ENCODE peak calls at places on chromosome 4, in ten cellular contexts. I is stomach, J is GM12892, W is upper lobe of left lung, T is prostate gland, Y is sigmoid colon, U is HCT116, M is suprapubic skin, F is K562, H is breast epithelium. C is an unnamed sample.
A peak's percentile ranks its signal among the peaks of the same experiment; 100 is the strongest.

GRCh38 chr4:29966386-29966785 is 753.8 kb upstream of the PCDH7 start:
- DNase-seq in I (no peak), J (no peak), W (no peak), T (no peak), Y (no peak), U (no peak), M (no peak), F (no peak), H (no peak), C (no peak)

GRCh38 chr4:145299380-145300076 is 119.1 kb upstream of the OTUD4 start:
- DNase-seq in I (no peak), J (no peak), W (no peak), T (no peak), Y (no peak), U (peak; percentile 56), M (no peak), F (peak; percentile 11), H (no peak), C (no peak)

GRCh38 chr4:109238746-109239145 is 63.7 kb downstream of the COL25A1 start:
- DNase-seq in I (no peak), J (no peak), W (no peak), T (no peak), Y (no peak), U (no peak), M (no peak), F (no peak), H (no peak), C (no peak)

GRCh38 chr4:68498413-68499007 is 51.2 kb downstream of the TMPRSS11E start:
- DNase-seq in I (peak; percentile 70), J (no peak), W (no peak), T (peak; percentile 44), Y (no peak), U (peak; percentile 53), M (no peak), F (peak; percentile 73), H (peak; percentile 36), C (peak; percentile 5)

GRCh38 chr4:150119492-150119891 is 41.2 kb downstream of the DCLK2 start:
- DNase-seq in I (no peak), J (no peak), W (no peak), T (no peak), Y (no peak), U (no peak), M (no peak), F (no peak), H (no peak), C (no peak)

GRCh38 chr4:146981651-146982050 is 36.0 kb upstream of the TTC29 start:
- DNase-seq in I (no peak), J (no peak), W (no peak), T (no peak), Y (no peak), U (no peak), M (no peak), F (no peak), H (no peak), C (no peak)

GRCh38 chr4:79439489-79439888 is 31.5 kb upstream of the GK2 start:
- DNase-seq in I (no peak), J (no peak), W (no peak), T (no peak), Y (no peak), U (no peak), M (no peak), F (no peak), H (no peak), C (no peak)

GRCh38 chr4:39698424-39699009 is 581 bp downstream of the UBE2K start:
- DNase-seq in I (peak; percentile 32), J (no peak), W (no peak), T (peak; percentile 46), Y (peak; percentile 72), U (no peak), M (no peak), F (peak; percentile 69), H (peak; percentile 29), C (no peak)

GRCh38 chr4:94414907-94415306 is 36.8 kb upstream of the PDLIM5 start:
- DNase-seq in I (no peak), J (no peak), W (no peak), T (no peak), Y (no peak), U (no peak), M (no peak), F (no peak), H (no peak), C (no peak)

GRCh38 chr4:81085291-81085690 is 54.8 kb downstream of the BMP3 start:
- DNase-seq in I (no peak), J (no peak), W (no peak), T (no peak), Y (no peak), U (no peak), M (no peak), F (no peak), H (no peak), C (no peak)

GRCh38 chr4:88283661-88284377 is 542 bp downstream of the PPM1K start:
- DNase-seq in I (peak; percentile 56), J (peak; percentile 31), W (peak; percentile 93), T (peak; percentile 53), Y (peak; percentile 82), U (peak; percentile 12), M (peak; percentile 85), F (peak; percentile 69), H (peak; percentile 52), C (peak; percentile 35)
- TF ChIP-seq POLR2A in I (no peak), J (no peak), W (no peak), T (peak; percentile 35), Y (no peak), U (no peak), M (no peak), F (no peak), H (no peak), C (no peak)

DNA sequence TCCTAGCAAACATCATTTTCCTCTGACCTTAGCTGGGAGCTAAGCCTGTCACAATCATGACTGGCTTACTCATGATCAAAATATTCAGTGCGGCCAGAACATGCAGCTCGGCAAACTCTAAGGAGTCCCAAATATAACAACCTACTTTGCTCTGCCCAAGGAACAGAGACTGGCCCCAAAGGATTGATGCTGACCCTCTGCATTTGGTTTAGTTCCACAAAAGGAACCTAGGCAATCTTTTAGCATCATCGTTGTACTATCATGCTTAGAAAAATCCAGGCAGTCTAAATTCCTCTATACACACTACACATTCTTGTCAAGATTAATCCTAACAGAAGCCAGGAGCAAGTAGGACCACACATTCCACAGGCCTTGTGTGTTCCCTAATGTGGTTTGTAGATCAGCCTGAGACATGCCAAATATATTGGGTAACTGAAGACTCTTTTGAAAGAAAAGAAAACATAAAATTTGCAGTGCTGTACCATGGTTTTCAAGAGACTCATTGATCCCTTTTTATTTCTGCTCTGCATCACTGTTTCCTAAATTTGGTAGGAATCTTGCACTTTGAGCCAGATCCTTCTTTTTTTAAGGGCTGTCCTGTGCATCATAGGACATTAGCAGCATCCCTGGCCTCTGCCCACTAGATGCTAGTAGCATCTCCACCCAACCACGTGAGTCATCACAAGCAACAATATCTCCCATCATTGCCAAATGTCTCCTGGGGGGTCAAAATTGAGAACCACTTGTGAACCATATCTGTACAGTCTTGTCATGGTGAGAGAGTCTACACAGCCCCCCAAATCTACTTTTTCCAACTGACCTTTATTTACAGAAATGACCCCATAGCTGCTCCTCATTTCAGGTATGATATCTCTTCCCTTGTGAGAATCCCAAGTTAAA is 17.6 kb upstream of the CC2D2A start:
- DNase-seq in I (no peak), J (no peak), W (no peak), T (no peak), Y (peak; percentile 66), U (no peak), M (peak; percentile 73), F (no peak), H (no peak), C (no peak)
- TF ChIP-seq POLR2AphosphoS5 in I (peak; percentile 8), J (no peak), W (no peak), T (no peak), Y (peak; percentile 11), U (no peak), M (peak; percentile 36), F (no peak), H (no peak), C (no peak)

DNA sequence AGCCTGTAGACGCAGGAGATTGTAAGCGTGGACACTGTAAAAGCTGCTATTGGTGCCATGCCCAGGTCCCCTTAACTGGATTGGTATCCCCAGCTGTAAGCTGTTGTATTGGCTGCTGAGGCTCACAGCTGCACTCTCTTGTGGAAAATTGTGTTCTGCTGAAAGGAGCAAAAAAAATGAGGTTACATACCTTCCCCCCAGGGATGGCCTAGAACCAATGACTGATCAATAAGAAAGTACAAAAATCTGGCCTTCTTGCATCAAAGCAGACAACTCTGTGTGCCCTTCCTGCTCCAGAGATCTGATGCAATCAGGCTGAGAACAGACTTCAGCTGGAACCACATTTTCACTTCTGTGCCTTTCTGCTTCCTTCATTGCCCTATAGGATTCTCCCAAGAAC is 60.1 kb downstream of the SHROOM3 start:
- DNase-seq in I (no peak), J (no peak), W (no peak), T (no peak), Y (no peak), U (no peak), M (no peak), F (no peak), H (no peak), C (no peak)
- TF ChIP-seq POLR2A in I (no peak), J (no peak), W (no peak), T (no peak), Y (no peak), U (no peak), M (no peak), F (no peak), H (no peak), C (no peak)

GRCh38 chr4:128858875-128859696 is 49.6 kb downstream of the JADE1 start:
- DNase-seq in I (no peak), J (no peak), W (no peak), T (no peak), Y (no peak), U (no peak), M (no peak), F (no peak), H (no peak), C (no peak)

GRCh38 chr4:128856246-128856645 is 46.7 kb downstream of the JADE1 start:
- DNase-seq in I (no peak), J (no peak), W (no peak), T (no peak), Y (no peak), U (no peak), M (no peak), F (no peak), H (no peak), C (no peak)

GRCh38 chr4:128854433-128854832 is 44.9 kb downstream of the JADE1 start:
- DNase-seq in I (no peak), J (no peak), W (no peak), T (no peak), Y (no peak), U (no peak), M (no peak), F (no peak), H (no peak), C (no peak)

GRCh38 chr4:128853741-128854140 is 44.2 kb downstream of the JADE1 start:
- DNase-seq in I (no peak), J (no peak), W (no peak), T (no peak), Y (no peak), U (no peak), M (no peak), F (no peak), H (no peak), C (no peak)

DNA sequence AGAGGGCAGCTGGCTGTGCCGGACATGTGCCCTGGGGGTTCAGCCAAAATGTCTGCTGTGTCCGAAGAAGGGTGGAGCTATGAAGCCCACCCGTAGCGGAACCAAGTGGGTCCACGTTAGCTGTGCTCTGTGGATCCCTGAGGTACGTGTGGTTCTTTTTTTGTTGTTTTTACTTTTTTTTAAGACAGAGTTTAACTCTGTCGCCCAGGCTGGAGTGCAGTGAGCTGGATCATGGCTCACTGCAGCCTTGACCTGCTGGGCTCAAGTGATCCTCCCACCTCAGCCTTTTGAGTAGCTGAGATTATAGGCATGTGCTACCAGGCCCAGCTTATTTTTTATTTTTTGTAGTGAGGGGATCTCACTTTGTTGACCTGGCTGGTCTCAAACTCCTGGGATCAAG is 46.2 kb downstream of the JADE1 start:
- DNase-seq in I (no peak), J (no peak), W (no peak), T (no peak), Y (no peak), U (no peak), M (no peak), F (no peak), H (no peak), C (no peak)
- TF ChIP-seq POLR2AphosphoS5 in I (no peak), J (no peak), W (no peak), T (no peak), Y (no peak), U (no peak), M (no peak), F (no peak), H (no peak), C (no peak)